ENCODE peak calls at places on chromosome 2, in ten cellular contexts. One of them, this sample, is unnamed. For H3K4me1, the result is how much of the 10 kb centered on the place peaks cover.

GRCh38 chr2:105725388-105725787 is 19.3 kb upstream of the NCK2 start:
- DNase-seq in left ventricle myocardium inferior: no peak
- DNase-seq in mesenchymal stem cell: no peak
- DNase-seq in SJSA1: no peak
- DNase-seq in sigmoid colon: no peak
- DNase-seq in GM23248: no peak
- DNase-seq in adrenal gland: no peak
- DNase-seq in CD8-positive, alpha-beta T cell: no peak
- DNase-seq in HepG2: no peak
- DNase-seq in psoas muscle: no peak
- DNase-seq in this sample: no peak

GRCh38 chr2:157439792-157440186 is 4.1 kb downstream of the CYTIP start:
- DNase-seq in mesenchymal stem cell: no peak
- DNase-seq in psoas muscle: no peak
- DNase-seq in GM23248: no peak
- DNase-seq in left ventricle myocardium inferior: no peak
- DNase-seq in SJSA1: no peak
- DNase-seq in CD8-positive, alpha-beta T cell: no peak
- DNase-seq in adrenal gland: no peak
- DNase-seq in HepG2: no peak
- DNase-seq in sigmoid colon: no peak
- DNase-seq in this sample: peak

GRCh38 chr2:196750291-196750923 is 49.1 kb downstream of the GTF3C3 start:
- DNase-seq in HepG2: no peak
- DNase-seq in adrenal gland: no peak
- DNase-seq in sigmoid colon: no peak
- DNase-seq in mesenchymal stem cell: no peak
- DNase-seq in SJSA1: no peak
- DNase-seq in psoas muscle: no peak
- DNase-seq in CD8-positive, alpha-beta T cell: no peak
- DNase-seq in GM23248: no peak
- DNase-seq in left ventricle myocardium inferior: no peak
- DNase-seq in this sample: no peak

GRCh38 chr2:105755895-105756294 is 11.2 kb downstream of the NCK2 start:
- DNase-seq in left ventricle myocardium inferior: no peak
- DNase-seq in SJSA1: no peak
- DNase-seq in psoas muscle: no peak
- DNase-seq in GM23248: no peak
- DNase-seq in mesenchymal stem cell: no peak
- DNase-seq in sigmoid colon: no peak
- DNase-seq in HepG2: no peak
- DNase-seq in adrenal gland: no peak
- DNase-seq in CD8-positive, alpha-beta T cell: no peak
- DNase-seq in this sample: peak

GRCh38 chr2:58899692-58900091 is 658.6 kb upstream of the FANCL start:
- DNase-seq in adrenal gland: no peak
- DNase-seq in psoas muscle: no peak
- DNase-seq in sigmoid colon: no peak
- DNase-seq in left ventricle myocardium inferior: no peak
- DNase-seq in SJSA1: peak
- DNase-seq in HepG2: no peak
- DNase-seq in CD8-positive, alpha-beta T cell: no peak
- DNase-seq in GM23248: peak
- DNase-seq in mesenchymal stem cell: peak
- DNase-seq in this sample: no peak

GRCh38 chr2:239881031-239881471 is 144.1 kb downstream of the NDUFA10 start:
- DNase-seq in SJSA1: no peak
- DNase-seq in mesenchymal stem cell: no peak
- DNase-seq in adrenal gland: peak
- DNase-seq in CD8-positive, alpha-beta T cell: no peak
- DNase-seq in psoas muscle: no peak
- DNase-seq in sigmoid colon: no peak
- DNase-seq in GM23248: no peak
- DNase-seq in left ventricle myocardium inferior: no peak
- DNase-seq in HepG2: no peak
- DNase-seq in this sample: no peak

GRCh38 chr2:195363496-195363895 is 293.5 kb upstream of the SLC39A10 start:
- DNase-seq in mesenchymal stem cell: no peak
- DNase-seq in GM23248: peak
- DNase-seq in SJSA1: peak
- DNase-seq in HepG2: no peak
- DNase-seq in sigmoid colon: no peak
- DNase-seq in left ventricle myocardium inferior: no peak
- DNase-seq in CD8-positive, alpha-beta T cell: no peak
- DNase-seq in adrenal gland: no peak
- DNase-seq in psoas muscle: no peak
- DNase-seq in this sample: no peak

GRCh38 chr2:180625006-180625844 is 355.2 kb upstream of the UBE2E3 start:
- DNase-seq in adrenal gland: no peak
- DNase-seq in CD8-positive, alpha-beta T cell: no peak
- DNase-seq in GM23248: peak
- DNase-seq in HepG2: no peak
- DNase-seq in mesenchymal stem cell: peak
- DNase-seq in left ventricle myocardium inferior: no peak
- DNase-seq in psoas muscle: no peak
- DNase-seq in SJSA1: peak
- DNase-seq in sigmoid colon: no peak
- DNase-seq in this sample: no peak

GRCh38 chr2:44295636-44296359 is 20.5 kb downstream of the SLC3A1 start:
- DNase-seq in psoas muscle: no peak
- DNase-seq in CD8-positive, alpha-beta T cell: no peak
- DNase-seq in sigmoid colon: no peak
- DNase-seq in mesenchymal stem cell: no peak
- DNase-seq in GM23248: no peak
- DNase-seq in HepG2: peak
- DNase-seq in SJSA1: no peak
- DNase-seq in left ventricle myocardium inferior: no peak
- DNase-seq in adrenal gland: no peak
- DNase-seq in this sample: no peak

GRCh38 chr2:239465017-239466001 is 64.5 kb upstream of the HDAC4 start:
- DNase-seq in GM23248: peak
- DNase-seq in CD8-positive, alpha-beta T cell: no peak
- DNase-seq in SJSA1: peak
- DNase-seq in left ventricle myocardium inferior: peak
- DNase-seq in adrenal gland: peak
- DNase-seq in sigmoid colon: peak
- DNase-seq in psoas muscle: peak
- DNase-seq in HepG2: no peak
- DNase-seq in mesenchymal stem cell: no peak
- DNase-seq in this sample: no peak

GRCh38 chr2:199160081-199160480 is 297.7 kb downstream of the SATB2 start:
- DNase-seq in CD8-positive, alpha-beta T cell: no peak
- DNase-seq in sigmoid colon: no peak
- DNase-seq in psoas muscle: no peak
- DNase-seq in SJSA1: no peak
- DNase-seq in left ventricle myocardium inferior: no peak
- DNase-seq in GM23248: no peak
- DNase-seq in HepG2: no peak
- DNase-seq in mesenchymal stem cell: no peak
- DNase-seq in adrenal gland: no peak
- DNase-seq in this sample: no peak

GRCh38 chr2:180474716-180475115 is 467.6 kb upstream of the CWC22 start:
- DNase-seq in left ventricle myocardium inferior: no peak
- DNase-seq in sigmoid colon: no peak
- DNase-seq in HepG2: no peak
- DNase-seq in GM23248: no peak
- DNase-seq in CD8-positive, alpha-beta T cell: no peak
- DNase-seq in adrenal gland: no peak
- DNase-seq in psoas muscle: no peak
- DNase-seq in mesenchymal stem cell: no peak
- DNase-seq in SJSA1: no peak
- DNase-seq in this sample: no peak

GRCh38 chr2:113089907-113090306 is 22.1 kb downstream of the IL1F10 start:
- DNase-seq in mesenchymal stem cell: no peak
- DNase-seq in GM23248: no peak
- DNase-seq in SJSA1: no peak
- DNase-seq in CD8-positive, alpha-beta T cell: no peak
- DNase-seq in adrenal gland: no peak
- DNase-seq in HepG2: no peak
- DNase-seq in psoas muscle: no peak
- DNase-seq in left ventricle myocardium inferior: no peak
- DNase-seq in sigmoid colon: no peak
- DNase-seq in this sample: no peak

GRCh38 chr2:37323176-37323575 is 1.5 kb downstream of the PRKD3 start:
- DNase-seq in psoas muscle: no peak
- DNase-seq in HepG2: no peak
- DNase-seq in adrenal gland: no peak
- DNase-seq in SJSA1: peak
- DNase-seq in sigmoid colon: no peak
- DNase-seq in GM23248: peak
- DNase-seq in mesenchymal stem cell: no peak
- DNase-seq in CD8-positive, alpha-beta T cell: no peak
- DNase-seq in left ventricle myocardium inferior: no peak
- DNase-seq in this sample: no peak

DNA sequence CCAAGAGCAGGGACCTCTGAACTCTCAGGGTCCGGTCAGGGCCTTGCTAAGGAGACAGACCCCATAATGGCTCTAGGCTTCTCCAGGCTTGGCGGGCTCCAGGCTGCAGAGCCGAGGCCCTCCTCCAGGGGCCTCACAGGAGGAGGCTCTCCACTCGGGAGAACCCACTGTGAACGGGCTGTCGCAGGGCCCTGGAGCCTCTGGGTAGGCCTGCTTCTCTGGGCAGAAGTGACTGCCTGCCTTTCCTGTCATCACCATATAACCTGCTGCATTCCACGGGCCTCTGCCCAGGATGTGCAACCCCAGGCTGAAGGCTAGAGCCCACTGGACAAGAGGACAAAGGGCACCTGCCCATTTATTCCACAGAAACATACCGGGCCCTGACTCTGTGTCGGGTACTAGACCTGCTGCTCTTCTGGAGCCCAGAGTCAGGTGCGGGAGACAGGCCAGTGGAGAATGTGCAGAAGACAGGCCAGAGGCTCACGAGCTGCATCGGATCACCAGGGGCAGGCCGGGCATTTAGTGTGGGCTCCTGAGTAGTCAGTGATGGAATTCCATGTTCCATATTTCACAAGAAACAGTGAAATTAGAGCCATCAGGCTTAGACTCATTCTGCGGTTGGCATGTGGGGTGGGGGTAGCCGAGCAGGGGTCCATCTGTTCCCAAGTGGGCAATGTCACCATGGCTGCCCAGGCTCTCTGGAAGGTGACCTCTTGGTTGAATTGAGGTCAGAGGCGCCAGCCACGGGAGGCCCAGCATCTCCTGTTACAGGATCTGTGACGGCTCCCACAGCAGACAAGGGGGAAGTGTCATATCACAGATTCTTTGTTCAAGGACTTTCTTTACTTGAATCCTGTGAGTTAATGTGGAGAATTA is 220.8 kb downstream of the SH3RF3 start:
- DNase-seq in CD8-positive, alpha-beta T cell: no peak
- DNase-seq in GM23248: no peak
- DNase-seq in mesenchymal stem cell: no peak
- DNase-seq in SJSA1: no peak
- DNase-seq in adrenal gland: no peak
- DNase-seq in left ventricle myocardium inferior: no peak
- DNase-seq in HepG2: no peak
- DNase-seq in psoas muscle: no peak
- DNase-seq in sigmoid colon: no peak
- DNase-seq in this sample: no peak
- H3K27ac ChIP-seq in CD8-positive, alpha-beta T cell: peak
- H3K27ac ChIP-seq in GM23248: no peak
- H3K27ac ChIP-seq in mesenchymal stem cell: no peak
- H3K27ac ChIP-seq in SJSA1: no peak
- H3K27ac ChIP-seq in adrenal gland: no peak
- H3K27ac ChIP-seq in left ventricle myocardium inferior: peak
- H3K27ac ChIP-seq in HepG2: no peak
- H3K27ac ChIP-seq in psoas muscle: peak
- H3K27ac ChIP-seq in sigmoid colon: peak
- H3K27ac ChIP-seq in this sample: peak

DNA sequence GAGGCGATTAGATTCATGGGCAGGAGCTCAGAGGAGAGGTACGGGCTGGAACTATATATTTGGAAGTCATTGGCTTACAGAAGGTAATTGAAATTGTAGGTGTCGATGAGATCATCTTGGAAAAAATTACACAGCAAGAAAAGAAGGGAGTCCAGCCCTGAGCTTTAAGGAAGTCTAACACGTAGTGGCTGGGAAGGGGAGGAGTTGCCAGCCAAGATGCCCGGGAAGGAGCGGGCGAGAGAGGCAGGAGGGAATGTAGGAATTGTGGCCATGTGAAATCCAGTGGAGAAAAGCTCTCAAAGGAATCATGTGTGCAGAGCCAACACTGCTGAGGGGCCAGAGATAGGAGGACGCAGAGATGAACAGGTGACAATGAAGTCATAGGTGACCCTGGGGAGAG is 25.6 kb upstream of the SCYGR1 start:
- DNase-seq in mesenchymal stem cell: no peak
- DNase-seq in HepG2: no peak
- DNase-seq in adrenal gland: no peak
- DNase-seq in GM23248: no peak
- DNase-seq in psoas muscle: no peak
- DNase-seq in sigmoid colon: no peak
- DNase-seq in left ventricle myocardium inferior: no peak
- DNase-seq in CD8-positive, alpha-beta T cell: no peak
- DNase-seq in SJSA1: no peak
- DNase-seq in this sample: no peak
- H3K4me1 ChIP-seq in mesenchymal stem cell: under half
- H3K4me1 ChIP-seq in HepG2: under half
- H3K4me1 ChIP-seq in adrenal gland: under half
- H3K4me1 ChIP-seq in GM23248: under half
- H3K4me1 ChIP-seq in psoas muscle: under half
- H3K4me1 ChIP-seq in sigmoid colon: under half
- H3K4me1 ChIP-seq in left ventricle myocardium inferior: under half
- H3K4me1 ChIP-seq in CD8-positive, alpha-beta T cell: under half
- H3K4me1 ChIP-seq in SJSA1: under half
- H3K4me1 ChIP-seq in this sample: under half

GRCh38 chr2:11777886-11778415 is 31.5 kb downstream of the LPIN1 start:
- DNase-seq in left ventricle myocardium inferior: no peak
- DNase-seq in SJSA1: no peak
- DNase-seq in CD8-positive, alpha-beta T cell: no peak
- DNase-seq in GM23248: no peak
- DNase-seq in psoas muscle: no peak
- DNase-seq in mesenchymal stem cell: no peak
- DNase-seq in adrenal gland: no peak
- DNase-seq in sigmoid colon: no peak
- DNase-seq in HepG2: no peak
- DNase-seq in this sample: no peak
- H3K4me3 ChIP-seq in left ventricle myocardium inferior: no peak
- H3K4me3 ChIP-seq in SJSA1: no peak
- H3K4me3 ChIP-seq in CD8-positive, alpha-beta T cell: no peak
- H3K4me3 ChIP-seq in GM23248: no peak
- H3K4me3 ChIP-seq in psoas muscle: no peak
- H3K4me3 ChIP-seq in mesenchymal stem cell: no peak
- H3K4me3 ChIP-seq in adrenal gland: no peak
- H3K4me3 ChIP-seq in sigmoid colon: no peak
- H3K4me3 ChIP-seq in HepG2: no peak
- H3K4me3 ChIP-seq in this sample: peak

DNA sequence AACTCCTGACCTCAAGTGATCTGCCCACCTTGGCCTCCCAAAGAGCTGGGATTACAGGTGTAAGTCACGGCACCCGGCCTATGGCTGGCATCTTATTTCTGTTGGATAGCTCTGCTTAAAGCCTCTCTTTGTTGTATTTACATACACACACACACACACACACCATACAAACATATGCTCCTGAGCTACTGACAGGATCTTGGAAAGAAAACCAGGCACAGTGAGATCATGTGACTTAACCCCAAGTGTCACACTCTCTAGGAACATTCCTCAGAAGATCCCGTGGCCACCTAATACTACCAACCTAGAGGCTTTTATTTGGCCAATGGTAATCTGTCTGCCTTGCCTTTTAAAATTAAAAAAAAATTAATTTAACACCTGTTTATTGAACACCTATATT is 85.1 kb upstream of the HAAO start:
- DNase-seq in mesenchymal stem cell: peak
- DNase-seq in adrenal gland: no peak
- DNase-seq in left ventricle myocardium inferior: no peak
- DNase-seq in SJSA1: no peak
- DNase-seq in HepG2: no peak
- DNase-seq in sigmoid colon: no peak
- DNase-seq in GM23248: no peak
- DNase-seq in CD8-positive, alpha-beta T cell: no peak
- DNase-seq in psoas muscle: no peak
- DNase-seq in this sample: no peak
- H3K27ac ChIP-seq in mesenchymal stem cell: no peak
- H3K27ac ChIP-seq in adrenal gland: no peak
- H3K27ac ChIP-seq in left ventricle myocardium inferior: peak
- H3K27ac ChIP-seq in SJSA1: no peak
- H3K27ac ChIP-seq in HepG2: no peak
- H3K27ac ChIP-seq in sigmoid colon: peak
- H3K27ac ChIP-seq in GM23248: no peak
- H3K27ac ChIP-seq in CD8-positive, alpha-beta T cell: no peak
- H3K27ac ChIP-seq in psoas muscle: no peak
- H3K27ac ChIP-seq in this sample: no peak